ENCODE peak calls at places on chromosomes 7 and 10, in seven cellular contexts. One of them, this sample, is unnamed.

GRCh38 chr7:105298439-105298894 is 90.3 kb downstream of the SRPK2 start:
- DNase-seq in breast epithelium: no peak
- DNase-seq in cardiac fibroblast: no peak
- DNase-seq in kidney: no peak
- DNase-seq in RWPE2: no peak
- DNase-seq in LNCaP clone FGC: no peak
- DNase-seq in fibroblast of villous mesenchyme: no peak
- DNase-seq in this sample: no peak

GRCh38 chr7:28988091-28988490 is 30.0 kb upstream of the TRIL start:
- DNase-seq in breast epithelium: no peak
- DNase-seq in cardiac fibroblast: no peak
- DNase-seq in kidney: no peak
- DNase-seq in RWPE2: no peak
- DNase-seq in LNCaP clone FGC: no peak
- DNase-seq in fibroblast of villous mesenchyme: peak
- DNase-seq in this sample: no peak

GRCh38 chr7:17130281-17131059 is 168.0 kb upstream of the AHR start:
- DNase-seq in breast epithelium: no peak
- DNase-seq in cardiac fibroblast: peak
- DNase-seq in kidney: no peak
- DNase-seq in RWPE2: no peak
- DNase-seq in LNCaP clone FGC: peak
- DNase-seq in fibroblast of villous mesenchyme: peak
- DNase-seq in this sample: no peak

GRCh38 chr7:4203786-4204185 is 478.3 kb upstream of the FOXK1 start:
- DNase-seq in breast epithelium: no peak
- DNase-seq in cardiac fibroblast: no peak
- DNase-seq in kidney: peak
- DNase-seq in RWPE2: no peak
- DNase-seq in LNCaP clone FGC: no peak
- DNase-seq in fibroblast of villous mesenchyme: no peak
- DNase-seq in this sample: no peak

GRCh38 chr7:22248111-22248809 is 108.7 kb downstream of the RAPGEF5 start:
- DNase-seq in breast epithelium: no peak
- DNase-seq in cardiac fibroblast: no peak
- DNase-seq in kidney: no peak
- DNase-seq in RWPE2: no peak
- DNase-seq in LNCaP clone FGC: no peak
- DNase-seq in fibroblast of villous mesenchyme: no peak
- DNase-seq in this sample: no peak

GRCh38 chr7:143383642-143383957 is 2.5 kb downstream of the ZYX start:
- DNase-seq in breast epithelium: peak
- DNase-seq in cardiac fibroblast: no peak
- DNase-seq in kidney: peak
- DNase-seq in RWPE2: no peak
- DNase-seq in LNCaP clone FGC: no peak
- DNase-seq in fibroblast of villous mesenchyme: no peak
- DNase-seq in this sample: no peak

GRCh38 chr10:77864151-77864851 is 62.3 kb downstream of the DLG5 start:
- DNase-seq in breast epithelium: no peak
- DNase-seq in cardiac fibroblast: no peak
- DNase-seq in kidney: no peak
- DNase-seq in RWPE2: no peak
- DNase-seq in LNCaP clone FGC: no peak
- DNase-seq in fibroblast of villous mesenchyme: no peak
- DNase-seq in this sample: no peak

GRCh38 chr7:78473011-78473410 is 674.4 kb downstream of the PHTF2 start:
- DNase-seq in breast epithelium: no peak
- DNase-seq in cardiac fibroblast: no peak
- DNase-seq in kidney: no peak
- DNase-seq in RWPE2: no peak
- DNase-seq in LNCaP clone FGC: no peak
- DNase-seq in fibroblast of villous mesenchyme: no peak
- DNase-seq in this sample: no peak

GRCh38 chr7:92634125-92634710 is 44.0 kb upstream of the FAM133B start:
- DNase-seq in breast epithelium: no peak
- DNase-seq in cardiac fibroblast: peak
- DNase-seq in kidney: no peak
- DNase-seq in RWPE2: no peak
- DNase-seq in LNCaP clone FGC: no peak
- DNase-seq in fibroblast of villous mesenchyme: no peak
- DNase-seq in this sample: no peak

GRCh38 chr7:28661826-28662225 is 249.5 kb downstream of the CREB5 start:
- DNase-seq in breast epithelium: no peak
- DNase-seq in cardiac fibroblast: no peak
- DNase-seq in kidney: no peak
- DNase-seq in RWPE2: no peak
- DNase-seq in LNCaP clone FGC: no peak
- DNase-seq in fibroblast of villous mesenchyme: no peak
- DNase-seq in this sample: no peak

GRCh38 chr7:26083113-26083512 is 68.9 kb upstream of the NFE2L3 start:
- DNase-seq in breast epithelium: no peak
- DNase-seq in cardiac fibroblast: no peak
- DNase-seq in kidney: no peak
- DNase-seq in RWPE2: no peak
- DNase-seq in LNCaP clone FGC: peak
- DNase-seq in fibroblast of villous mesenchyme: no peak
- DNase-seq in this sample: no peak

GRCh38 chr10:43221419-43222293 is 45.2 kb downstream of the RASGEF1A start:
- DNase-seq in breast epithelium: no peak
- DNase-seq in cardiac fibroblast: no peak
- DNase-seq in kidney: peak
- DNase-seq in RWPE2: peak
- DNase-seq in LNCaP clone FGC: no peak
- DNase-seq in fibroblast of villous mesenchyme: no peak
- DNase-seq in this sample: no peak

GRCh38 chr7:18125536-18125935 is 97.9 kb upstream of the PRPS1L1 start:
- DNase-seq in breast epithelium: no peak
- DNase-seq in cardiac fibroblast: peak
- DNase-seq in kidney: no peak
- DNase-seq in RWPE2: no peak
- DNase-seq in LNCaP clone FGC: no peak
- DNase-seq in fibroblast of villous mesenchyme: peak
- DNase-seq in this sample: no peak

GRCh38 chr7:891291-891690 is 14.9 kb downstream of the GET4 start:
- DNase-seq in breast epithelium: no peak
- DNase-seq in cardiac fibroblast: no peak
- DNase-seq in kidney: peak
- DNase-seq in RWPE2: peak
- DNase-seq in LNCaP clone FGC: no peak
- DNase-seq in fibroblast of villous mesenchyme: no peak
- DNase-seq in this sample: no peak

DNA sequence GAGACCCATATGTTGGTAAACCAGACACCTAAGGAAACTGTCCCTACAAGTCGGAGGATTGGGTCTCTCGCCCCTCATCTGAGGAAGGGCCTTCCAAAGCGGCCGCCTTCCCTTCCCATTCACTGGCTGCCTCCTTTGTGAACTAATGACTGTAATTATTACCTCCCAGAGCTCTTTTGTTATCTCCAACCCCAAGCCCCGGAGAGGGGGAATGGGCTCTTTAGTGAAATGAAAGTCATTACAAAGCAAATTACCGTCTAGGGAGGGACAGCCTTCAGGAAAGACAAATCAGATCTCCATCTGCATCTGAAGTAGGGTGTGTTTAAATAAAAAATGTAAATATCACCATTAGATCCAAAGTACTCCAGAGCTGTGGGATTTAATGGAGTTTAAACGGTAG is 2.6 kb upstream of the GAD2 start:
- DNase-seq in breast epithelium: no peak
- DNase-seq in cardiac fibroblast: no peak
- DNase-seq in kidney: no peak
- DNase-seq in RWPE2: no peak
- DNase-seq in LNCaP clone FGC: no peak
- DNase-seq in fibroblast of villous mesenchyme: no peak
- DNase-seq in this sample: no peak
- H3K4me3 ChIP-seq in breast epithelium: no peak
- H3K4me3 ChIP-seq in cardiac fibroblast: no peak
- H3K4me3 ChIP-seq in kidney: no peak
- H3K4me3 ChIP-seq in RWPE2: no peak
- H3K4me3 ChIP-seq in LNCaP clone FGC: no peak
- H3K4me3 ChIP-seq in fibroblast of villous mesenchyme: no peak
- H3K4me3 ChIP-seq in this sample: no peak

DNA sequence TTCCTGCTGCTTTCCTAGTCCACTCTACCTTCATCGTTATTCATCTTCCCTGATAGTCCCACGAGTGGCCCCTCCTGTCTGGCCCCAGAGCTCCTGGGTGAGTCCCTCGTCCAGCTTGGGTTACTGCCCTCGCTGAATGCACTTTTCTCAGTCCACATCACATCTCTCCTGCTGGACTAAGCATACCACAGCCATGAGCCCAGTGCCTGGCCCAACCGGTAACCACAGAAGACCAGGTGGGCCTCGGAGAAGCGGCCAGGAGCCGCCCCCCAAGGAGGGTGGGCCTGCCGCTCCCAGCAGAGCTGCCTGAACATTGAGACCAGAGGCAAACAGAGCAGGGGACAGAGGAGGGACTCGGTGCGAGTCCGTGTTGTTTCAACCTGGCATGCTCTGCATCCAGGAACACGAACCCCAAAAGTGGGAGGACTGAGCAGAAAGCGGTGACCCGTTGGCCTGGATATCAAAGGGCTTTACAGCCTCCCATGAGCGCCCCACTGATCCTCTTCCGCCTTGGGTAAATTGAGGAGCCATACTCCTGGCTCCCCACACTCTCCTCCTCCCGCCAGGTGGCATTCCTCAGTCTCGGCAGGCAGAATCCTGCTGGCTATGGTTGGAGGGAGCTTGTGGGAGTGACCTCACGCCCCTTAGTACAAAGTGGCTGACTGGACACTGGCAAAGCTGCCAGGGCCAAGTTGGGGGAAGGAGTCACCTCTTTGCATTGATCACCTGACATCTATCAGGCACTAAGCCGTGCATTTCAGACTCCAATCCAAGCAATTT is 13.3 kb downstream of the TMEM72 start:
- DNase-seq in breast epithelium: no peak
- DNase-seq in cardiac fibroblast: no peak
- DNase-seq in kidney: no peak
- DNase-seq in RWPE2: no peak
- DNase-seq in LNCaP clone FGC: no peak
- DNase-seq in fibroblast of villous mesenchyme: no peak
- DNase-seq in this sample: no peak
- H3K4me3 ChIP-seq in breast epithelium: no peak
- H3K4me3 ChIP-seq in cardiac fibroblast: no peak
- H3K4me3 ChIP-seq in kidney: no peak
- H3K4me3 ChIP-seq in RWPE2: no peak
- H3K4me3 ChIP-seq in LNCaP clone FGC: no peak
- H3K4me3 ChIP-seq in fibroblast of villous mesenchyme: no peak
- H3K4me3 ChIP-seq in this sample: no peak

DNA sequence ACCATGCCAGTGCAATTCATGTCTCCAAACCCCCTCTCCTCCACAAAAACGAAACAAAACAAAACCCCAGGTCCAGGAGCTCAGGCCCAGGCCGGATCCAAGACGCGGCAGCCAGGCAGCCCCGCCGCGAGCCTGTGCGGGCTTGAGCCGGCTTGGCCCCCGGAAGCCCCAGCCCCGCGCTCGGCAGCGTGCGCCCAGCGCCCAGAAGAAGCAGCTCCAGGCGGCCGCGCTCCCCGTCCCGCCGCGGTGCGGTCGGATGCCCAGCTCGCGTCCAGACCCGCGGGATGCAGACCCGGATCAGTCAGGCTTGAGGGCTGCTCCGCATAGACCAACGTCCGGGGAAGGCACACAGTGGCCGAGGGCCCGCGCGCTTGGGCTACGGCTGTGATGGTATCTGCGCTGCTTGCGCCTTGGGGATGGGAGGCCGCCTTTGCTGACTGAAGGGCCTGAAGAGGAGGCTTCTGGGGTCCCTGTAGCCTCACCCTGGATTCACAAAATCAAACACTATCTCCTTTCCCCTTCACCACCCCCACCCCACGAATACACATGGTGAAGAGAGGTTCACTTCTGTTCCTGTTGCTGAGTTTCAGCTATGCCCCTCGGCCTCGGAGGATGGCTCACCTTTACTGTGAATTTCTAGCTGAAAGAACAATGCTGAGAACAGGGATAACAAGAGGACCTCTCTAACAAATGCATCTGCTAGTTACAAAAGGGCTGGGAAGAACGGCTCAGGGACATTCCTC is 79.9 kb upstream of the EN2 start:
- DNase-seq in breast epithelium: no peak
- DNase-seq in cardiac fibroblast: peak
- DNase-seq in kidney: peak
- DNase-seq in RWPE2: no peak
- DNase-seq in LNCaP clone FGC: no peak
- DNase-seq in fibroblast of villous mesenchyme: peak
- DNase-seq in this sample: peak
- H3K4me3 ChIP-seq in breast epithelium: peak
- H3K4me3 ChIP-seq in cardiac fibroblast: no peak
- H3K4me3 ChIP-seq in kidney: peak
- H3K4me3 ChIP-seq in RWPE2: no peak
- H3K4me3 ChIP-seq in LNCaP clone FGC: peak
- H3K4me3 ChIP-seq in fibroblast of villous mesenchyme: no peak
- H3K4me3 ChIP-seq in this sample: no peak

GRCh38 chr10:13272164-13272571 is 27.7 kb downstream of the PHYH start:
- DNase-seq in breast epithelium: no peak
- DNase-seq in cardiac fibroblast: peak
- DNase-seq in kidney: peak
- DNase-seq in RWPE2: no peak
- DNase-seq in LNCaP clone FGC: peak
- DNase-seq in fibroblast of villous mesenchyme: peak
- DNase-seq in this sample: no peak

GRCh38 chr10:13268310-13268709 is 31.6 kb downstream of the PHYH start:
- DNase-seq in breast epithelium: no peak
- DNase-seq in cardiac fibroblast: no peak
- DNase-seq in kidney: no peak
- DNase-seq in RWPE2: no peak
- DNase-seq in LNCaP clone FGC: no peak
- DNase-seq in fibroblast of villous mesenchyme: peak
- DNase-seq in this sample: no peak

GRCh38 chr10:13268841-13269240 is 31.0 kb downstream of the PHYH start:
- DNase-seq in breast epithelium: no peak
- DNase-seq in cardiac fibroblast: peak
- DNase-seq in kidney: no peak
- DNase-seq in RWPE2: no peak
- DNase-seq in LNCaP clone FGC: no peak
- DNase-seq in fibroblast of villous mesenchyme: peak
- DNase-seq in this sample: no peak

GRCh38 chr10:13270877-13271551 is 28.9 kb downstream of the PHYH start:
- DNase-seq in breast epithelium: no peak
- DNase-seq in cardiac fibroblast: peak
- DNase-seq in kidney: no peak
- DNase-seq in RWPE2: no peak
- DNase-seq in LNCaP clone FGC: no peak
- DNase-seq in fibroblast of villous mesenchyme: peak
- DNase-seq in this sample: peak

DNA sequence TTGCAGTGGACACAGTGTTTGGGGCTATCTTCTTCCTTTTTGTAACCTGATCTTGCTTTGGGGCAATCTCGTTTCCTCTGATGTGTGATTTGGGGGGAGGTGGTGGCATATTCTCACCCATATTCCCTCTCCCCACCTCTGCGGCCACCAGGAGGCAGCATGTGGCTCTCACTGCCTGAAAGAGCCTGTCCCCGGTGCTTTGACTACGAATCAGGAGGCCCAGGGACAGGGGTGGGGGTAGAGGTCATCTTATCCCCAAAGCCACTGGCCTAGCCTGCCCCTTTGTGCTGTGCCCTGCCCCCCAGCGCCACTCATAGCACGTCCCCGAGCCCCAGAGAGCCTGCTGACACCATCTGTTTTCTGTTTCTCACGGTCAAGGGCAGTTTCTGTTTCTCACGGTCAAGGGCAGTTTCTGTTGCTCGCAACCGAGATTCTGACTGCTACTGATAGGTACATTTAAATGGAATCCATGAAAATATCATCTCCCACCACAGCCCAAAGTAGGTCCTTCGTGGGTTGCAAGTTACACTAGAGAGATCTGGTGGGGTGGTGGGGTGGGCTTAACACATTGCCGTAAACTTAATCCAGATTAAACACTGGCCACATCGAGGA is 28.2 kb downstream of the PHYH start:
- DNase-seq in breast epithelium: no peak
- DNase-seq in cardiac fibroblast: peak
- DNase-seq in kidney: peak
- DNase-seq in RWPE2: no peak
- DNase-seq in LNCaP clone FGC: no peak
- DNase-seq in fibroblast of villous mesenchyme: peak
- DNase-seq in this sample: peak
- H3K4me3 ChIP-seq in breast epithelium: no peak
- H3K4me3 ChIP-seq in cardiac fibroblast: no peak
- H3K4me3 ChIP-seq in kidney: peak
- H3K4me3 ChIP-seq in RWPE2: no peak
- H3K4me3 ChIP-seq in LNCaP clone FGC: no peak
- H3K4me3 ChIP-seq in fibroblast of villous mesenchyme: no peak
- H3K4me3 ChIP-seq in this sample: no peak